ENCODE peak calls at places on chromosomes 12 and 14, in five cellular contexts. W, Z, H, G and U are unnamed samples.

GRCh38 chr14:93137864-93138263 is 22.1 kb upstream of the ITPK1 start:
- DNase-seq in W (peak), Z (peak), H (peak), G (peak), U (no peak)

GRCh38 chr12:132342322-132342721 is 12.9 kb upstream of the GALNT9 start:
- DNase-seq in W (peak), Z (no peak), H (peak), G (no peak), U (no peak)

GRCh38 chr14:21874167-21874566 is 200.5 kb upstream of the OR4E1 start:
- DNase-seq in W (no peak), Z (no peak), H (no peak), G (no peak), U (no peak)

GRCh38 chr12:109150124-109150640 is 33.8 kb downstream of the ACACB start:
- DNase-seq in W (no peak), Z (no peak), H (no peak), G (no peak), U (no peak)

GRCh38 chr12:89038831-89039509 is 313.3 kb downstream of the DUSP6 start:
- DNase-seq in W (no peak), Z (no peak), H (no peak), G (no peak), U (no peak)

GRCh38 chr12:57498571-57498970 is 10.7 kb downstream of the MARS1 start:
- DNase-seq in W (no peak), Z (no peak), H (no peak), G (no peak), U (no peak)

GRCh38 chr12:26195250-26195640 is at the start of gene SSPN:
- DNase-seq in W (peak), Z (peak), H (peak), G (peak), U (peak)

GRCh38 chr12:59055204-59055839 is 135.0 kb upstream of the LRIG3 start:
- DNase-seq in W (peak), Z (peak), H (no peak), G (no peak), U (no peak)

GRCh38 chr14:76500480-76500879 is 124.5 kb downstream of the ESRRB start:
- DNase-seq in W (no peak), Z (no peak), H (no peak), G (no peak), U (no peak)

GRCh38 chr14:83467811-83468210 is 1934.2 kb upstream of the SEL1L start:
- DNase-seq in W (no peak), Z (peak), H (no peak), G (no peak), U (no peak)

GRCh38 chr12:124774462-124775167 is 89.0 kb downstream of the SCARB1 start:
- DNase-seq in W (peak), Z (peak), H (no peak), G (peak), U (no peak)

GRCh38 chr14:58598028-58598850 is 39.5 kb upstream of the DACT1 start:
- DNase-seq in W (no peak), Z (no peak), H (no peak), G (no peak), U (no peak)

GRCh38 chr12:15662303-15662980 is 126.7 kb downstream of the EPS8 start:
- DNase-seq in W (peak), Z (peak), H (no peak), G (no peak), U (no peak)

GRCh38 chr14:101225729-101226152 is 322.2 kb upstream of the RTL1 start:
- DNase-seq in W (no peak), Z (no peak), H (no peak), G (no peak), U (no peak)

GRCh38 chr12:114221136-114221838 is 184.7 kb downstream of the TBX5 start:
- DNase-seq in W (no peak), Z (peak), H (no peak), G (no peak), U (no peak)

GRCh38 chr14:96421236-96421635 is 29.3 kb downstream of the AK7 start:
- DNase-seq in W (no peak), Z (peak), H (no peak), G (no peak), U (no peak)

GRCh38 chr14:31164115-31164514 is 43.5 kb downstream of the HECTD1 start:
- DNase-seq in W (peak), Z (no peak), H (no peak), G (no peak), U (no peak)

GRCh38 chr12:30599631-30600030 is 96.0 kb downstream of the IPO8 start:
- DNase-seq in W (peak), Z (peak), H (no peak), G (no peak), U (no peak)

GRCh38 chr14:95255013-95255412 is 64.7 kb downstream of the CLMN start:
- DNase-seq in W (no peak), Z (no peak), H (no peak), G (no peak), U (no peak)

GRCh38 chr12:55974308-55974724 is 438 bp downstream of the RAB5B start:
- DNase-seq in W (peak), Z (peak), H (peak), G (no peak), U (peak)

GRCh38 chr14:32366995-32367394 is 37.9 kb downstream of the AKAP6 start:
- DNase-seq in W (no peak), Z (peak), H (no peak), G (no peak), U (no peak)

GRCh38 chr12:57896437-57897201 is 44.7 kb upstream of the ATP23 start:
- DNase-seq in W (no peak), Z (peak), H (peak), G (peak), U (peak)

GRCh38 chr12:128531153-128531552 is 264.2 kb downstream of the TMEM132C start:
- DNase-seq in W (no peak), Z (no peak), H (no peak), G (no peak), U (no peak)
- TF ChIP-seq CTCF in W (peak), Z (no peak), H (no peak), G (no peak), U (peak)

GRCh38 chr12:128073937-128074336 is 193.0 kb upstream of the TMEM132C start:
- DNase-seq in W (no peak), Z (no peak), H (no peak), G (no peak), U (no peak)

GRCh38 chr12:128068211-128068610 is 198.8 kb upstream of the TMEM132C start:
- DNase-seq in W (no peak), Z (no peak), H (no peak), G (no peak), U (no peak)

GRCh38 chr12:128075332-128075731 is 191.6 kb upstream of the TMEM132C start:
- DNase-seq in W (no peak), Z (no peak), H (no peak), G (no peak), U (no peak)

DNA sequence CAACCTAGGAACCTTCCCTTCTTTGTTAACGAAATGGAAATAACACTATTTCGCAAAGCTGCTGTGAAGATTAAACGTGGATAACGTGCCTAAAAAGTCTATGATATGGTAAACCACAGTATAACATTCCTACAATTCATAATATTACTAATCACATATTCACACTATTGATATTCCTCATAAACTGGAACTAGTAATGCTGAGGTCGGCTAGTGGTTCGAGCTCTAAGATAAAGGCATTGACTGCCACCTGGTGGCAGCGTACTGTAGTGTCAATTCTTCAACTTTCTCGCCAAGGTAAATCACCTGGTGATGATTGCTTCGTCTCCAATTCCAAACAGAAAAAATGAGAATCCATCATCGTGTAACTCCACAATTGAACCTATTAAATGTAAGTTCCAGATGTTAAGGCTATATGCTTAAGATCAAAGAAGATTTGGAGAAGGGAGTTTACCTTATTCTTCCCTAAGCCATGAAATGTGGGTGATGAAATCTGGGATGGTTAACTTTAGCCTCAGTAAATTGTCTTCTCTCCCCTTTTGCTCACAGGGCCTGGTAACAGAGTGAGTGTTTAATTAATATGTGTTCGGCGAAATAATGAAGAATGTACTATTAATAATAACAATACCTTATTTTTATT is 197.5 kb upstream of the TMEM132C start:
- DNase-seq in W (peak), Z (peak), H (peak), G (no peak), U (no peak)
- TF ChIP-seq CTCF in W (peak), Z (peak), H (peak), G (no peak), U (peak)

GRCh38 chr14:55436530-55436929 is 3.9 kb downstream of the TBPL2 start:
- DNase-seq in W (no peak), Z (no peak), H (no peak), G (no peak), U (no peak)

GRCh38 chr14:55440385-55440784 is at the start of gene TBPL2:
- DNase-seq in W (no peak), Z (no peak), H (peak), G (no peak), U (no peak)

GRCh38 chr14:55441286-55441685 is 870 bp upstream of the TBPL2 start:
- DNase-seq in W (peak), Z (no peak), H (no peak), G (no peak), U (no peak)

GRCh38 chr14:55434805-55435174 is 5.6 kb downstream of the TBPL2 start:
- DNase-seq in W (peak), Z (no peak), H (no peak), G (no peak), U (no peak)

DNA sequence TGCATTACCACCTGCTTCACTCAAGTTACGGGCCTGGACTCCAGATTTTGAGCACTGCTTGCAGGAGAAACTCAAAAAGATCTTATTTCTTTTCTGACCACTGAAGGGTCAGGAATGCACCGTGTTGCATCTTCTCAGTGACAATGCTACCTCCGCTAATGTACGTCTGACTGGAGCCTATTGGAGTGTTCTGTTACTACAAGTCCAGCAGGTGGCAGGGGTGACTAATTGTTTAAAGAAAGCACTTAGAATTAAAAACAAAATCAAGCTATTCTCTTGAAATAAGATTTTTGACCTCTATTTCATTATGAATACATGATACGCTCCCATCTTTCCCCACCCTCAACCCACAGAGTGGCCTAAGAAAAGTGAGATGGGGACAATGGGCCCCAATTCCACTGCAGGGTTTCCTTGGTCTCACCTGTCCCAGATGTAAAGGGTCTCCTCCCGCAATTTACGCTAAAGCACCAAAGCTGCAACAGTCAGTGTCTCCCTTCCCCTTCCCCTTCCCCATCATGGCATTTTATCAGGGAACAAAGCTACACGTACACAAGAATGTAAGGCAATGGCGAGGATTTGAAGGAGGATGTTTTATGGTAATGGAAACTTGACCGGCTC is 2.2 kb downstream of the TBPL2 start:
- DNase-seq in W (peak), Z (peak), H (no peak), G (no peak), U (no peak)
- TF ChIP-seq CTCF in W (peak), Z (peak), H (peak), G (peak), U (peak)

DNA sequence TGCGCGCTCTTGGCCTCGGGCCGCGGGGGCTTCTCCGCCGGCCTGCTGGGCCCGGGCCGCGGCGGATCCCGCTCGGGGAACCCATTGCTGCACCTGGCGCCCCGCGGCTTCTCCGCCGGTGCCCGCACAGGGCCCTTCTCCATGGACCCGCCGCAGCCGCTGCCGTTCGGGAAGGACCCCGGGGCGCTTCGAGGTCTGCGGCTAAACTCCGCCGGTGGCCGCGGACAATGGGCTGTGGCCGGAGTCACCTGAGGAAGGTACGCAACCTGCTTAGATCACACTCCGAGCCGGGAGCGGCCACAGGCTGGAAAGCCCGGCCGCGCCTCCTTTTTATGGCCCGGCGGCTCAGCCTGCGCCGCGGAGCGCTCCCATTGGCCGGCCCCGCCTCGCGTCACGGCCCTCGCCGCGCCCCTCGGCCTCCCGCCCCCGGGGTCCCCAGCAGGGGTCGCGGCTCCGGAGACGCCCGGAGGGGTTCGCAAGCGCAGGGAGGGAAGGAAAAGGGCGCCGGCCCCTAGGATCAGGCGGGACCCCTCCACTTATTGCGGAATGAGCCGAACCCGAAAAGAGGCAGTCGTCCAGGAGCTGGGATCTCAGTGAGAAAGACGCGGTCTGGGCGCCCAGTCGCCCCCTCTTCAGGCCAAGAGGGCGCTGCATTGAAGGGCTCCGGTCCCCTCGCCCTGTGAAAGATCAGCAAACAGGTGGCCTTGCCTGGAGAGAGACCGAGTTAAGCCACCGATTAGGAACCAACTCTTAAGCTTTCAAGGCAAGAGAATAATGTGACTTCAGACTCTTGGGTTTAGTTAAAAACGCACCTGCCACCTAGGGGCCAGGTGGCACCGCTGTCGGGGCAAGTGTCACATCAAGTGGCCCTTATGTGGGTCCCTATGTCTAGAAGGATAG is at the start of gene GCH1:
- DNase-seq in W (peak), Z (peak), H (peak), G (peak), U (peak)
- TF ChIP-seq CTCF in W (peak), Z (peak), H (peak), G (peak), U (peak)

GRCh38 chr12:8078400-8078799 is 3.7 kb upstream of the NECAP1 start:
- DNase-seq in W (peak), Z (peak), H (peak), G (no peak), U (no peak)
- TF ChIP-seq CTCF in W (peak), Z (peak), H (peak), G (peak), U (peak)

GRCh38 chr12:120350576-120351350 is 18.2 kb downstream of the MSI1 start:
- DNase-seq in W (no peak), Z (no peak), H (no peak), G (no peak), U (no peak)

GRCh38 chr12:120352117-120352516 is 16.8 kb downstream of the MSI1 start:
- DNase-seq in W (peak), Z (peak), H (no peak), G (no peak), U (no peak)

GRCh38 chr12:120356567-120357030 is 12.4 kb downstream of the MSI1 start:
- DNase-seq in W (peak), Z (peak), H (peak), G (peak), U (peak)

GRCh38 chr12:120353136-120353535 is 15.8 kb downstream of the MSI1 start:
- DNase-seq in W (no peak), Z (no peak), H (no peak), G (no peak), U (no peak)

GRCh38 chr12:120353556-120354317 is 15.2 kb downstream of the MSI1 start:
- DNase-seq in W (no peak), Z (no peak), H (no peak), G (no peak), U (no peak)
- TF ChIP-seq CTCF in W (no peak), Z (no peak), H (no peak), G (no peak), U (no peak)

GRCh38 chr12:97943359-97943758 is 480.8 kb downstream of the RMST start:
- DNase-seq in W (peak), Z (no peak), H (no peak), G (no peak), U (no peak)
- TF ChIP-seq CTCF in W (peak), Z (no peak), H (no peak), G (no peak), U (peak)

GRCh38 chr12:128660532-128661215 is 163.1 kb downstream of the SLC15A4 start:
- DNase-seq in W (no peak), Z (no peak), H (no peak), G (no peak), U (no peak)

GRCh38 chr12:128657378-128657777 is 166.4 kb downstream of the SLC15A4 start:
- DNase-seq in W (no peak), Z (no peak), H (no peak), G (no peak), U (no peak)

GRCh38 chr12:128661216-128661550 is 162.6 kb downstream of the SLC15A4 start:
- DNase-seq in W (no peak), Z (no peak), H (no peak), G (peak), U (no peak)

GRCh38 chr12:128662106-128662505 is 161.7 kb downstream of the SLC15A4 start:
- DNase-seq in W (no peak), Z (no peak), H (no peak), G (no peak), U (no peak)
- TF ChIP-seq CTCF in W (no peak), Z (no peak), H (no peak), G (no peak), U (no peak)

GRCh38 chr12:6271281-6271680 is 39.2 kb upstream of the PLEKHG6 start:
- DNase-seq in W (no peak), Z (no peak), H (no peak), G (no peak), U (no peak)

GRCh38 chr12:6272300-6273208 is 37.9 kb upstream of the PLEKHG6 start:
- DNase-seq in W (peak), Z (no peak), H (no peak), G (no peak), U (no peak)

GRCh38 chr12:6275609-6276246 is 34.8 kb upstream of the PLEKHG6 start:
- DNase-seq in W (no peak), Z (no peak), H (no peak), G (no peak), U (no peak)

GRCh38 chr12:6273931-6274687 is 36.4 kb upstream of the PLEKHG6 start:
- DNase-seq in W (peak), Z (peak), H (no peak), G (no peak), U (no peak)

DNA sequence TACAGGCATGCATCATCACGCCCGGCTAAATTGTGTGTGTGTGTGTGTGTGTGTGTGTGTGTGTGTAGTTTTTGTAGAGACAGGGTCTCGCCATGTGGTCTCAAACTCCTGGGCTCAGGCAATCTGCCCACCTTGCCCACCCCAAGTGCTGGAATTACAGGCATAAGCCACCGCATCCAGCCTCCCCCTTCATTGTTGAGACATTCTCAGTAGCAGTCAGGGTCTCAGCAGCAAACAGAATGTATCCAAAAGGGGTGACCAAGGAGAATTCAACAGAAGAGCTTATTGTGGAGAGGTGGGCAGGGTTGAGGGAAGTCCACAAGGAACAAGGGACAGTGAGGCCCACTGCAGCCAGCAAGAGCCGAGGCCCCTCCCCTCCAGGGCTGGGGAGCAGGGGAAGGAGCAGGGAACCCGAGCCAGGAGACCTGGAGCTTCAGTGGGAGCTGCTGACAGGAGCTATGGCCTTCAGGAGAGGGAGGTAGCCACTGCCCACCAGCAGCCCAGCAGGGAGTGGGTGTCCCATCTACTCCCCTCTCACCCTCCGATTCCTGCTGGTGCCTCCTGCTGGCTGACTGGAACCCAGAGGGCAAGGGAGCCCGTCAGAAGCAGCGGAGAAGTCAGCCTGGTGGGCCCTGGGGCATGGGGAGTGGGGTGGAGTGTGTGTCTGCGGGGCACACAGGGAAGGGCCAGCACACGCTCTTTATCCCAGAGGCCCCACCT is 37.1 kb upstream of the PLEKHG6 start:
- DNase-seq in W (no peak), Z (no peak), H (no peak), G (no peak), U (no peak)
- TF ChIP-seq CTCF in W (no peak), Z (no peak), H (no peak), G (no peak), U (no peak)

DNA sequence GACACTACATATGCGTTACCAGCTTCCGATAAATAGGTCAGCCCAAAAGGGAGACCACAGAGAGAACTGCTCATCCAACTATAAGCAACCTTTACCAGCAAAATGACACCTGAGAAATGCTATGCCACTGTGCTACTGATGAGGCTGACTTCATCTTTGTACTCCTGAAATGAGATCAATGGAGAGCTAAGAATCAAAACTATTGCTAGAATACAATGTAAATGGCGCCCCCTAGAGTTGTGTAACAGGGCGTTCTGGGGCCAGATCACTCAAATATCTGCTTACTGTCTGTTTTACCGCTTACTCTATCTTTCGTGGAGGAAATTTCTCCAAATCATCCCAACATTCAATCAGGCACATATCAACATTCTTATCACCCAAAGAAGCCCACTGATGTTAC is 4.6 kb downstream of the ZNF384 start:
- DNase-seq in W (peak), Z (peak), H (peak), G (no peak), U (no peak)
- TF ChIP-seq CTCF in W (peak), Z (peak), H (peak), G (no peak), U (peak)